ENCODE peak calls at places on chromosomes 5 and 9, in ten cellular contexts. One of them, this sample, is unnamed.

GRCh38 chr5:35145671-35146317 is 84.5 kb downstream of the PRLR start:
- DNase-seq in HCT116: no peak
- DNase-seq in endothelial cell of umbilical vein: no peak
- DNase-seq in transverse colon: no peak
- DNase-seq in stomach: no peak
- DNase-seq in GM23338: no peak
- DNase-seq in upper lobe of left lung: no peak
- DNase-seq in esophagus muscularis mucosa: no peak
- DNase-seq in prostate gland: no peak
- DNase-seq in K562: no peak
- DNase-seq in this sample: no peak

GRCh38 chr9:135224921-135225541 is 137.6 kb downstream of the OLFM1 start:
- DNase-seq in upper lobe of left lung: no peak
- DNase-seq in K562: no peak
- DNase-seq in stomach: no peak
- DNase-seq in prostate gland: no peak
- DNase-seq in GM23338: no peak
- DNase-seq in transverse colon: no peak
- DNase-seq in esophagus muscularis mucosa: no peak
- DNase-seq in endothelial cell of umbilical vein: no peak
- DNase-seq in HCT116: no peak
- DNase-seq in this sample: no peak

GRCh38 chr5:159786901-159787691 is 129.2 kb upstream of the ADRA1B start:
- DNase-seq in transverse colon: peak; percentile 19
- DNase-seq in prostate gland: no peak
- DNase-seq in GM23338: no peak
- DNase-seq in upper lobe of left lung: peak; percentile 37
- DNase-seq in endothelial cell of umbilical vein: no peak
- DNase-seq in stomach: no peak
- DNase-seq in esophagus muscularis mucosa: peak; percentile 93
- DNase-seq in K562: no peak
- DNase-seq in HCT116: no peak
- DNase-seq in this sample: no peak

GRCh38 chr5:180115326-180116076 is 43.9 kb upstream of the RNF130 start:
- DNase-seq in prostate gland: no peak
- DNase-seq in endothelial cell of umbilical vein: no peak
- DNase-seq in K562: no peak
- DNase-seq in HCT116: no peak
- DNase-seq in upper lobe of left lung: no peak
- DNase-seq in transverse colon: no peak
- DNase-seq in stomach: no peak
- DNase-seq in GM23338: no peak
- DNase-seq in esophagus muscularis mucosa: no peak
- DNase-seq in this sample: no peak

GRCh38 chr9:27276182-27277030 is 20.5 kb downstream of the EQTN start:
- DNase-seq in transverse colon: no peak
- DNase-seq in esophagus muscularis mucosa: no peak
- DNase-seq in prostate gland: peak; percentile 26
- DNase-seq in HCT116: peak; percentile 42
- DNase-seq in GM23338: peak; percentile 81
- DNase-seq in upper lobe of left lung: no peak
- DNase-seq in K562: peak; percentile 19
- DNase-seq in endothelial cell of umbilical vein: peak; percentile 72
- DNase-seq in stomach: no peak
- DNase-seq in this sample: no peak

GRCh38 chr9:130835441-130836298 is 616 bp downstream of the ABL1 start:
- DNase-seq in HCT116: no peak
- DNase-seq in GM23338: peak; percentile 83
- DNase-seq in transverse colon: peak; percentile 40
- DNase-seq in prostate gland: no peak
- DNase-seq in K562: peak; percentile 82
- DNase-seq in upper lobe of left lung: no peak
- DNase-seq in esophagus muscularis mucosa: no peak
- DNase-seq in stomach: peak; percentile 51
- DNase-seq in endothelial cell of umbilical vein: peak; percentile 49
- DNase-seq in this sample: no peak

GRCh38 chr9:19049872-19050636 is 827 bp downstream of the RRAGA start:
- DNase-seq in HCT116: no peak
- DNase-seq in esophagus muscularis mucosa: no peak
- DNase-seq in GM23338: peak; percentile 54
- DNase-seq in K562: no peak
- DNase-seq in transverse colon: peak; percentile 16
- DNase-seq in prostate gland: no peak
- DNase-seq in endothelial cell of umbilical vein: peak; percentile 50
- DNase-seq in stomach: no peak
- DNase-seq in upper lobe of left lung: no peak
- DNase-seq in this sample: no peak

GRCh38 chr5:79109527-79110492 is 1.8 kb upstream of the BHMT start:
- DNase-seq in endothelial cell of umbilical vein: no peak
- DNase-seq in transverse colon: no peak
- DNase-seq in prostate gland: no peak
- DNase-seq in K562: peak; percentile 45
- DNase-seq in HCT116: peak; percentile 29
- DNase-seq in esophagus muscularis mucosa: no peak
- DNase-seq in stomach: no peak
- DNase-seq in GM23338: peak; percentile 78
- DNase-seq in upper lobe of left lung: no peak
- DNase-seq in this sample: no peak

GRCh38 chr9:93332317-93332716 is 119.2 kb upstream of the FAM120A start:
- DNase-seq in stomach: no peak
- DNase-seq in HCT116: no peak
- DNase-seq in endothelial cell of umbilical vein: no peak
- DNase-seq in upper lobe of left lung: no peak
- DNase-seq in esophagus muscularis mucosa: peak; percentile 24
- DNase-seq in transverse colon: no peak
- DNase-seq in K562: no peak
- DNase-seq in GM23338: no peak
- DNase-seq in prostate gland: no peak
- DNase-seq in this sample: no peak

GRCh38 chr5:14168139-14168792 is 25.1 kb downstream of the TRIO start:
- DNase-seq in esophagus muscularis mucosa: no peak
- DNase-seq in prostate gland: no peak
- DNase-seq in endothelial cell of umbilical vein: peak; percentile 51
- DNase-seq in K562: no peak
- DNase-seq in transverse colon: no peak
- DNase-seq in upper lobe of left lung: no peak
- DNase-seq in stomach: no peak
- DNase-seq in HCT116: no peak
- DNase-seq in GM23338: no peak
- DNase-seq in this sample: no peak

GRCh38 chr5:45578270-45578669 is 117.9 kb downstream of the HCN1 start:
- DNase-seq in GM23338: no peak
- DNase-seq in HCT116: peak; percentile 3
- DNase-seq in stomach: no peak
- DNase-seq in prostate gland: no peak
- DNase-seq in esophagus muscularis mucosa: no peak
- DNase-seq in K562: no peak
- DNase-seq in endothelial cell of umbilical vein: no peak
- DNase-seq in transverse colon: no peak
- DNase-seq in upper lobe of left lung: no peak
- DNase-seq in this sample: no peak
- TF ChIP-seq POLR2AphosphoS5 in GM23338: no peak
- TF ChIP-seq POLR2AphosphoS5 in HCT116: no peak
- TF ChIP-seq POLR2AphosphoS5 in stomach: no peak
- TF ChIP-seq POLR2AphosphoS5 in prostate gland: no peak
- TF ChIP-seq POLR2AphosphoS5 in esophagus muscularis mucosa: peak; percentile 38
- TF ChIP-seq POLR2AphosphoS5 in K562: no peak
- TF ChIP-seq POLR2AphosphoS5 in endothelial cell of umbilical vein: no peak
- TF ChIP-seq POLR2AphosphoS5 in transverse colon: no peak
- TF ChIP-seq POLR2AphosphoS5 in upper lobe of left lung: no peak
- TF ChIP-seq POLR2AphosphoS5 in this sample: no peak

GRCh38 chr5:1338518-1339070 is 6.3 kb downstream of the CLPTM1L start:
- DNase-seq in upper lobe of left lung: no peak
- DNase-seq in esophagus muscularis mucosa: no peak
- DNase-seq in stomach: no peak
- DNase-seq in transverse colon: no peak
- DNase-seq in HCT116: no peak
- DNase-seq in K562: no peak
- DNase-seq in prostate gland: no peak
- DNase-seq in GM23338: no peak
- DNase-seq in endothelial cell of umbilical vein: no peak
- DNase-seq in this sample: no peak

GRCh38 chr5:1343315-1343751 is 1.6 kb downstream of the CLPTM1L start:
- DNase-seq in endothelial cell of umbilical vein: no peak
- DNase-seq in GM23338: no peak
- DNase-seq in stomach: peak; percentile 39
- DNase-seq in transverse colon: no peak
- DNase-seq in HCT116: no peak
- DNase-seq in K562: no peak
- DNase-seq in esophagus muscularis mucosa: no peak
- DNase-seq in prostate gland: no peak
- DNase-seq in upper lobe of left lung: peak; percentile 84
- DNase-seq in this sample: no peak

GRCh38 chr5:1343931-1344901 is 683 bp downstream of the CLPTM1L start:
- DNase-seq in endothelial cell of umbilical vein: peak; percentile 37
- DNase-seq in transverse colon: no peak
- DNase-seq in stomach: no peak
- DNase-seq in upper lobe of left lung: no peak
- DNase-seq in K562: peak; percentile 53
- DNase-seq in GM23338: peak; percentile 22
- DNase-seq in esophagus muscularis mucosa: no peak
- DNase-seq in HCT116: no peak
- DNase-seq in prostate gland: no peak
- DNase-seq in this sample: no peak

GRCh38 chr5:1342268-1342667 is 2.6 kb downstream of the CLPTM1L start:
- DNase-seq in HCT116: no peak
- DNase-seq in transverse colon: no peak
- DNase-seq in esophagus muscularis mucosa: no peak
- DNase-seq in K562: no peak
- DNase-seq in endothelial cell of umbilical vein: no peak
- DNase-seq in GM23338: no peak
- DNase-seq in upper lobe of left lung: no peak
- DNase-seq in stomach: no peak
- DNase-seq in prostate gland: no peak
- DNase-seq in this sample: no peak

DNA sequence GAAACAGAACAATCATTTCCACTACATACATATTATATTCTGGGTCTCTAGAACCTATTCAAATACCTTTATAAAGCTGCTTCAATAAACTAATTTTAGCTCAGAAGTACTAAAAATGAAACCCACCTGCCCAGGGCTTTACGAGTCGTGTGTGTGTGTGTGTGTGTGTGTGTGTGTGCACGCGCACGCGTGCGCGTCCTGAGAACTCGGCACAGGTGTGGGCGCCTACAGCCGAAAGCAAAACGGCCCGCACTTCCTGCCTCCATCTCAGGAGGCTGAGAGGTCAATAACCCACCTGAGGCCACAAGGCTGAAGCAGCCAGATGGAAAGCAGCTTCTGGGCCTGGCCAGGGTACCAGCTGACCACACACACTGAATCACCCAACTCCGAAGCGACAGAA is 3.0 kb downstream of the CLPTM1L start:
- DNase-seq in endothelial cell of umbilical vein: no peak
- DNase-seq in transverse colon: peak; percentile 68
- DNase-seq in prostate gland: no peak
- DNase-seq in HCT116: no peak
- DNase-seq in upper lobe of left lung: no peak
- DNase-seq in K562: no peak
- DNase-seq in GM23338: no peak
- DNase-seq in esophagus muscularis mucosa: no peak
- DNase-seq in stomach: no peak
- DNase-seq in this sample: no peak
- TF ChIP-seq POLR2AphosphoS5 in endothelial cell of umbilical vein: no peak
- TF ChIP-seq POLR2AphosphoS5 in transverse colon: no peak
- TF ChIP-seq POLR2AphosphoS5 in prostate gland: no peak
- TF ChIP-seq POLR2AphosphoS5 in HCT116: no peak
- TF ChIP-seq POLR2AphosphoS5 in upper lobe of left lung: no peak
- TF ChIP-seq POLR2AphosphoS5 in K562: no peak
- TF ChIP-seq POLR2AphosphoS5 in GM23338: no peak
- TF ChIP-seq POLR2AphosphoS5 in esophagus muscularis mucosa: no peak
- TF ChIP-seq POLR2AphosphoS5 in stomach: no peak
- TF ChIP-seq POLR2AphosphoS5 in this sample: no peak

GRCh38 chr5:132747693-132748440 is 641 bp downstream of the CCNI2 start:
- DNase-seq in esophagus muscularis mucosa: peak; percentile 75
- DNase-seq in stomach: peak; percentile 46
- DNase-seq in endothelial cell of umbilical vein: no peak
- DNase-seq in upper lobe of left lung: no peak
- DNase-seq in K562: no peak
- DNase-seq in prostate gland: no peak
- DNase-seq in HCT116: no peak
- DNase-seq in transverse colon: peak; percentile 50
- DNase-seq in GM23338: peak; percentile 63
- DNase-seq in this sample: no peak
- TF ChIP-seq POLR2AphosphoS5 in esophagus muscularis mucosa: no peak
- TF ChIP-seq POLR2AphosphoS5 in stomach: no peak
- TF ChIP-seq POLR2AphosphoS5 in endothelial cell of umbilical vein: no peak
- TF ChIP-seq POLR2AphosphoS5 in upper lobe of left lung: no peak
- TF ChIP-seq POLR2AphosphoS5 in K562: no peak
- TF ChIP-seq POLR2AphosphoS5 in prostate gland: no peak
- TF ChIP-seq POLR2AphosphoS5 in HCT116: no peak
- TF ChIP-seq POLR2AphosphoS5 in transverse colon: no peak
- TF ChIP-seq POLR2AphosphoS5 in GM23338: no peak
- TF ChIP-seq POLR2AphosphoS5 in this sample: no peak

GRCh38 chr9:100105861-100106260 is 6.8 kb downstream of the INVS start:
- DNase-seq in endothelial cell of umbilical vein: no peak
- DNase-seq in upper lobe of left lung: no peak
- DNase-seq in transverse colon: no peak
- DNase-seq in K562: no peak
- DNase-seq in prostate gland: no peak
- DNase-seq in GM23338: no peak
- DNase-seq in stomach: no peak
- DNase-seq in esophagus muscularis mucosa: no peak
- DNase-seq in HCT116: no peak
- DNase-seq in this sample: no peak

GRCh38 chr9:100108572-100108971 is 9.5 kb downstream of the INVS start:
- DNase-seq in GM23338: no peak
- DNase-seq in K562: no peak
- DNase-seq in prostate gland: no peak
- DNase-seq in esophagus muscularis mucosa: no peak
- DNase-seq in endothelial cell of umbilical vein: no peak
- DNase-seq in transverse colon: no peak
- DNase-seq in stomach: no peak
- DNase-seq in upper lobe of left lung: no peak
- DNase-seq in HCT116: no peak
- DNase-seq in this sample: no peak

GRCh38 chr9:100106616-100107015 is 7.6 kb downstream of the INVS start:
- DNase-seq in HCT116: no peak
- DNase-seq in transverse colon: no peak
- DNase-seq in prostate gland: no peak
- DNase-seq in esophagus muscularis mucosa: no peak
- DNase-seq in stomach: no peak
- DNase-seq in K562: no peak
- DNase-seq in endothelial cell of umbilical vein: no peak
- DNase-seq in upper lobe of left lung: no peak
- DNase-seq in GM23338: no peak
- DNase-seq in this sample: no peak

GRCh38 chr9:100112677-100113336 is 13.8 kb downstream of the INVS start:
- DNase-seq in K562: no peak
- DNase-seq in stomach: no peak
- DNase-seq in upper lobe of left lung: no peak
- DNase-seq in endothelial cell of umbilical vein: no peak
- DNase-seq in GM23338: peak; percentile 37
- DNase-seq in HCT116: no peak
- DNase-seq in prostate gland: no peak
- DNase-seq in transverse colon: no peak
- DNase-seq in esophagus muscularis mucosa: no peak
- DNase-seq in this sample: no peak

DNA sequence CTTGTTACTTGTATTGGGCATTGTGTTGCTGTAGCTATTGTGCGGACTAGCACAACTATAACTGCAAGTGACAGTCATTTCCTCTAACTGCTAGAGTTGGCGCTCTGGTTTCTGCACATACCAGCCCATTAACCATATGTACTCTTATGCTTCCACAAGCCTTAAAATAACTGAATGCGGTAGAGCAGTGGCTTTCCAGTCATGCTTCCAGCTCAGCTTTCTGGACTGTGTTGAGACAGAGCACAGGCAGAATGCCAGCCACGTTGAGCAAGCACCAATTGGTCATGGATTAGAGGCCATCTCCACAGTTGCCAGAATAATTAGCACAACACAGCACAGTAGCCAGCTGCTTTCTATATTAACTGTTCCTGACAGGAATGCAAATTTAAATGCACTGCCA is 12.2 kb downstream of the INVS start:
- DNase-seq in stomach: peak; percentile 69
- DNase-seq in GM23338: no peak
- DNase-seq in transverse colon: peak; percentile 59
- DNase-seq in esophagus muscularis mucosa: peak; percentile 93
- DNase-seq in K562: no peak
- DNase-seq in endothelial cell of umbilical vein: no peak
- DNase-seq in HCT116: no peak
- DNase-seq in upper lobe of left lung: peak; percentile 80
- DNase-seq in prostate gland: peak; percentile 68
- DNase-seq in this sample: no peak
- TF ChIP-seq POLR2AphosphoS5 in stomach: peak; percentile 86
- TF ChIP-seq POLR2AphosphoS5 in GM23338: no peak
- TF ChIP-seq POLR2AphosphoS5 in transverse colon: no peak
- TF ChIP-seq POLR2AphosphoS5 in esophagus muscularis mucosa: peak; percentile 44
- TF ChIP-seq POLR2AphosphoS5 in K562: no peak
- TF ChIP-seq POLR2AphosphoS5 in endothelial cell of umbilical vein: no peak
- TF ChIP-seq POLR2AphosphoS5 in HCT116: no peak
- TF ChIP-seq POLR2AphosphoS5 in upper lobe of left lung: no peak
- TF ChIP-seq POLR2AphosphoS5 in prostate gland: no peak
- TF ChIP-seq POLR2AphosphoS5 in this sample: no peak

This sample was measured in vagina.